ENCODE peak calls at places on chromosomes 2 and 18, in four cellular contexts. T is Caco-2, Z is choroid plexus epithelial cell, E is fibroblast of mammary gland. F is an unnamed sample.

GRCh38 chr18:62781893-62782292 is 66.6 kb downstream of the PHLPP1 start:
- DNase-seq in Z (peak), E (peak), T (no peak), F (no peak)

GRCh38 chr2:226544581-226545210 is 254.9 kb downstream of the IRS1 start:
- DNase-seq in T (no peak), E (peak), Z (peak), F (no peak)

GRCh38 chr2:29459445-29460179 is 344.4 kb downstream of the CLIP4 start:
- DNase-seq in Z (peak), E (peak), T (no peak), F (no peak)

GRCh38 chr2:10048501-10049171 is 5.3 kb downstream of the KLF11 start:
- DNase-seq in Z (peak), E (peak), T (peak), F (peak)

GRCh38 chr2:195756218-195756941 is 99.4 kb downstream of the SLC39A10 start:
- DNase-seq in T (no peak), Z (no peak), E (peak), F (no peak)

GRCh38 chr18:70337139-70337972 is 48.5 kb downstream of the SOCS6 start:
- DNase-seq in E (peak), Z (peak), T (no peak), F (no peak)

GRCh38 chr2:112184121-112184520 is 45.9 kb downstream of the FBLN7 start:
- DNase-seq in T (no peak), Z (no peak), E (no peak), F (no peak)

GRCh38 chr2:100321181-100321880 is 970 bp downstream of the LONRF2 start:
- DNase-seq in T (no peak), E (peak), Z (peak), F (peak)

GRCh38 chr2:30366199-30366691 is 80.8 kb upstream of the LCLAT1 start:
- DNase-seq in E (peak), Z (no peak), T (no peak), F (no peak)

GRCh38 chr2:42944744-42945415 is 152.5 kb upstream of the HAAO start:
- DNase-seq in T (no peak), Z (peak), E (peak), F (no peak)

GRCh38 chr2:128631698-128632490 is 313.2 kb upstream of the HS6ST1 start:
- DNase-seq in T (no peak), Z (no peak), E (no peak), F (no peak)

GRCh38 chr2:232674491-232674890 is 22.6 kb upstream of the GIGYF2 start:
- DNase-seq in E (no peak), Z (no peak), T (no peak), F (no peak)

GRCh38 chr2:8652774-8653426 is 29.0 kb upstream of the ID2 start:
- DNase-seq in Z (no peak), T (no peak), E (no peak), F (no peak)

GRCh38 chr2:52115750-52116149 is 1083.8 kb upstream of the NRXN1 start:
- DNase-seq in E (no peak), Z (no peak), T (no peak), F (no peak)

GRCh38 chr18:79466591-79466990 is 70.9 kb downstream of the NFATC1 start:
- DNase-seq in E (no peak), Z (no peak), T (no peak), F (no peak)
- H3K4me3 ChIP-seq in E (no peak), Z (no peak), T (no peak), F (no peak)

DNA sequence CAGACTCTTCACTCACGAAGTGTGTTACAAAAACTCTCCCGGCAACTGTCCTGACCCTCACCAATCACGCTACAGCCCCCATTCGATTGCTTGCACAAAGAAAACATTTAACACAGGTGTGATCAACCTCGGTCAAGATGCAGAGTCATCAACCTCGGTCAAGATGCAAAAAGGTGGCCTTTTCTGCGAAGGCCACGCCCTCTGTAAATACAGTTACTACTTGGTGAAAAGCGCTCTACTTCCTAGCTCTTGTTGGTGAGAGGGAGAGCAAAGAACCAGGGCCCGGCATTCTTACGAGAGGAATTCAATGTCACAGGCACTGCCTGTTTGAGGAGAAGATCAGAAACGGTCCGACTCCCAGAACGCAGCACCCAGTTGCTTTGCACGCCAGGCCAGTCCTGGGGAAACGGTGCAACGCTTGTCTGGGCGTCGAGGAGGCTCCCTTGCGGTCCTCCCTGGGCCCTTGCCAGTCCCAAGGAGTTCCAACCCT is 2.0 kb downstream of the PIEZO2 start:
- DNase-seq in T (no peak), Z (peak), E (no peak), F (no peak)
- H3K4me3 ChIP-seq in T (no peak), Z (peak), E (no peak), F (no peak)

GRCh38 chr2:157900684-157901083 is 24.6 kb upstream of the ACVR1 start:
- DNase-seq in E (no peak), T (no peak), Z (no peak), F (no peak)

GRCh38 chr2:157900203-157900602 is 24.1 kb upstream of the ACVR1 start:
- DNase-seq in T (no peak), Z (no peak), E (no peak), F (no peak)

GRCh38 chr2:157897106-157897971 is 21.2 kb upstream of the ACVR1 start:
- DNase-seq in E (no peak), Z (no peak), T (no peak), F (peak)

GRCh38 chr2:157899125-157899839 is 23.2 kb upstream of the ACVR1 start:
- DNase-seq in T (no peak), E (no peak), Z (no peak), F (no peak)

DNA sequence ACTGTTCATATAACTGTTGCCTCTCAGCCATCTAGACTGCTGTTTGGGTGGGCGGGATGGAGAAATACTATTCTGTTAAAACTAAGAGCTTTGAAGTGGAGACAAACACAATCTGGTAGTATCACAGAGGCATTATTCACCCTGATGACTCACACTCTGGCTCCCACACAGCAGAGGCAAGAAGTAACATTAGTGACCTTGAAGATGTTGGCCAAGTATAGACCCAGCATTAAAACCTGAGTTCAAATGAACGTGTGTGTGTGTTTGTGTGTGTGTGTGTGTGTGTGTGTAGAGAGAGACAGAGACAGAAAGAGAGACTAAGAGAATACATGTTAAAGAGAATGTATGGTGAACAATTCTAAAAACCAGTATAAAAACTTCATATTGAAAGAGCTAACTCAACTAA is 22.5 kb upstream of the ACVR1 start:
- DNase-seq in T (no peak), E (peak), Z (peak), F (no peak)
- H3K4me3 ChIP-seq in T (no peak), E (no peak), Z (no peak), F (no peak)

GRCh38 chr18:2331496-2331895 is 239.8 kb downstream of the METTL4 start:
- DNase-seq in Z (no peak), T (no peak), E (no peak), F (no peak)
- H3K4me3 ChIP-seq in Z (no peak), T (no peak), E (no peak), F (no peak)

GRCh38 chr18:23204589-23205235 is 69.4 kb downstream of the CABLES1 start:
- DNase-seq in Z (peak), T (no peak), E (peak), F (no peak)
- H3K4me3 ChIP-seq in Z (no peak), T (no peak), E (no peak), F (no peak)

DNA sequence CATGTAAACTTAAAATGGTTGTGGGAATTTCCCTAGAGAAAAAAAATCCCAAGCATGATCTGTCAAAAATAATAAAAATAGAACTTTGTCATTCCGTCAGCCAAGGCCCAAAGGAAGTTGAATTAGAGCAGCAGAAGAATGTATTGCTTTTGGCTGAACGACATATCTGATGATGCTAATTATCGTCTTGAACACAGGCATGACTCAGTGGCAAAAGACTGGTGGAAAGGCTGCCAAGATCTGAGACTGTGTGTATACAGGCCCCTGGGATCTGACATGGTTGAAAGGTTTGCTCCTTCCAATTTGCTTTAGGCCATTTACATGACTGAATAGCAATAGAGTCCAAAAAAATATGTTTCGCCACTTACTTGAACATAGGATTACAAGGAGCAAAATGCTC is 1057.1 kb upstream of the CRIM1 start:
- DNase-seq in T (no peak), Z (peak), E (no peak), F (no peak)
- H3K4me3 ChIP-seq in T (no peak), Z (no peak), E (no peak), F (no peak)

GRCh38 chr2:208384637-208385036 is 22.0 kb upstream of the PTH2R start:
- DNase-seq in Z (no peak), E (no peak), T (no peak), F (no peak)
- H3K4me3 ChIP-seq in Z (no peak), E (no peak), T (no peak), F (no peak)

GRCh38 chr18:48847807-48848486 is 102.8 kb downstream of the SMAD7 start:
- DNase-seq in T (no peak), Z (no peak), E (no peak), F (no peak)
- H3K4me3 ChIP-seq in T (no peak), Z (no peak), E (no peak), F (no peak)

GRCh38 chr2:176134978-176135575 is 5.6 kb downstream of the HOXD8 start:
- DNase-seq in Z (peak), E (peak), T (no peak), F (no peak)
- H3K4me3 ChIP-seq in Z (no peak), E (peak), T (no peak), F (no peak)

DNA sequence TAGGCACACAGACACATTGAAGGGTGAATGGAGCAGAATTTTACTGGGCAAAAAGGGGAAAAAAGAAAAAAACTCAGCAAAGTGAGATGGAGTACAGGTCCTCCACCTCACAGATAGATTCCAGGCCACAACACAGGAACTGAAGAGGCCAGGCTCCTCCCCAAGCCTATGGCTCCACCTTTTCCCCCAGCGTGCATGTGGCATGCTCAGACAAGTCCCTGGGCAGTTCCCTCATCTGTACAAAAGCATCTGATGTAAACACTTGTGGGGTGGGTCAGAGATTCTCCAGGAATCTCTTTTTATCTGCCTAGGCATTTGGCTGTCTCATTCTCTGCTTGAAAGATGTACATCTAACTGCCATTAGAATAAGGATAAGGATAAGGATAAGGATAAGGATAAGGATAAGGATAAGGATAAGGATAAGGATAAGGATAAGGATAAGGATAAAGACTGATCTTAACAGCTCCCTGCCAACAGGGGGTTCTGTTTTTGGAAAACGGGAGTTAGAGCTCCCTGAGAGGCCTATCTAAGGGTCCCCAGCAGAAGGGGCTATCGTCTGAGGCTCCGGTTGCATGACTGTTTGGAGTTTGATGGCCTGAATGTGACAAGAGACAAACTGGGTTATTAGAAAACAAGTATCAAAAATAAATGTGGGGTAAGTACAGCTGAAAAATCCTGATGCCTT is 17.2 kb upstream of the ASXL3 start:
- DNase-seq in Z (peak), T (peak), E (peak), F (no peak)
- H3K4me3 ChIP-seq in Z (no peak), T (no peak), E (no peak), F (no peak)

F was measured in Jurkat, Clone E6-1.